ENCODE peak calls at places on chromosome 2, in nine cellular contexts. P is cardiac septum; S is amniotic stem cell; L is activated T-helper 1 cell treated with anti-CD3 and anti-CD28 coated beads, Interleukin-2, amount 50 U/mL, for 16 hours; J is cardiac muscle cell; E is activated CD4-positive, alpha-beta T cell treated with anti-CD3 and anti-CD28 coated beads for 4 hours; Z is fibroblast of pulmonary artery; T is pons; O is stimulated activated CD4-positive, alpha-beta T cell treated with anti-CD3 and anti-CD28 coated beads, Interleukin-1b, Interleukin-23, amount 100 ng/mL, for 24 hours. H is an unnamed sample.

GRCh38 chr2:222959358-222959757 is 92.6 kb upstream of the KCNE4 start:
- DNase-seq in P (no peak), S (peak), L (no peak), J (peak), E (no peak), Z (peak), T (no peak), O (no peak), H (peak)

GRCh38 chr2:168157926-168158325 is 89.5 kb downstream of the STK39 start:
- DNase-seq in P (no peak), S (no peak), L (no peak), J (peak), E (no peak), Z (peak), T (no peak), O (no peak), H (no peak)

GRCh38 chr2:68612765-68613519 is 30.4 kb upstream of the PROKR1 start:
- DNase-seq in P (no peak), S (no peak), L (no peak), J (no peak), E (no peak), Z (no peak), T (no peak), O (no peak), H (no peak)

GRCh38 chr2:98921062-98921461 is 15.0 kb downstream of the CRACDL start:
- DNase-seq in P (no peak), S (no peak), L (no peak), J (no peak), E (no peak), Z (no peak), T (no peak), O (no peak), H (no peak)

GRCh38 chr2:84906108-84906899 is 848 bp downstream of the TMSB10 start:
- DNase-seq in P (peak), S (no peak), L (no peak), J (no peak), E (peak), Z (no peak), T (no peak), O (no peak), H (no peak)

GRCh38 chr2:212953170-212953920 is 198.1 kb downstream of the IKZF2 start:
- DNase-seq in P (no peak), S (no peak), L (no peak), J (no peak), E (no peak), Z (no peak), T (no peak), O (no peak), H (no peak)

GRCh38 chr2:239370876-239371725 is 29.7 kb downstream of the HDAC4 start:
- DNase-seq in P (peak), S (no peak), L (no peak), J (no peak), E (no peak), Z (no peak), T (no peak), O (no peak), H (peak)

GRCh38 chr2:19346983-19347618 is 11.3 kb downstream of the OSR1 start:
- DNase-seq in P (no peak), S (no peak), L (no peak), J (no peak), E (no peak), Z (no peak), T (peak), O (no peak), H (no peak)

GRCh38 chr2:46236876-46237859 is 60.0 kb upstream of the EPAS1 start:
- DNase-seq in P (no peak), S (no peak), L (no peak), J (no peak), E (no peak), Z (no peak), T (no peak), O (no peak), H (no peak)

GRCh38 chr2:180573951-180574350 is 406.5 kb upstream of the UBE2E3 start:
- DNase-seq in P (no peak), S (peak), L (no peak), J (peak), E (no peak), Z (peak), T (no peak), O (no peak), H (no peak)

GRCh38 chr2:150517951-150518680 is 30.6 kb upstream of the RND3 start:
- DNase-seq in P (no peak), S (no peak), L (no peak), J (peak), E (no peak), Z (peak), T (no peak), O (no peak), H (no peak)

GRCh38 chr2:105502625-105503334 is 103.9 kb upstream of the FHL2 start:
- DNase-seq in P (no peak), S (no peak), L (no peak), J (no peak), E (no peak), Z (no peak), T (no peak), O (no peak), H (no peak)

GRCh38 chr2:109238580-109238979 is 109.6 kb downstream of the SH3RF3 start:
- DNase-seq in P (peak), S (no peak), L (no peak), J (peak), E (peak), Z (peak), T (peak), O (no peak), H (peak)

GRCh38 chr2:110948027-110948687 is 172.6 kb upstream of the BCL2L11 start:
- DNase-seq in P (no peak), S (no peak), L (no peak), J (peak), E (no peak), Z (peak), T (no peak), O (no peak), H (no peak)

GRCh38 chr2:74525717-74526648 is at the start of gene DQX1:
- DNase-seq in P (peak), S (no peak), L (no peak), J (peak), E (no peak), Z (no peak), T (peak), O (no peak), H (no peak)

GRCh38 chr2:62631160-62632085 is 74.1 kb upstream of the EHBP1 start:
- DNase-seq in P (no peak), S (no peak), L (no peak), J (no peak), E (no peak), Z (no peak), T (no peak), O (no peak), H (no peak)

GRCh38 chr2:113848758-113849460 is 41.0 kb upstream of the ACTR3 start:
- DNase-seq in P (no peak), S (no peak), L (no peak), J (no peak), E (no peak), Z (no peak), T (no peak), O (peak), H (no peak)

GRCh38 chr2:219578811-219579210 is 6.7 kb downstream of the INHA start:
- DNase-seq in P (no peak), S (no peak), L (no peak), J (peak), E (no peak), Z (peak), T (no peak), O (no peak), H (no peak)

GRCh38 chr2:216394888-216395287 is 17.4 kb upstream of the SMARCAL1 start:
- DNase-seq in P (no peak), S (no peak), L (no peak), J (no peak), E (no peak), Z (no peak), T (no peak), O (no peak), H (no peak)

GRCh38 chr2:182615036-182615435 is 101.0 kb upstream of the DNAJC10 start:
- DNase-seq in P (no peak), S (no peak), L (no peak), J (no peak), E (no peak), Z (no peak), T (no peak), O (no peak), H (no peak)

GRCh38 chr2:216015722-216016464 is 2.5 kb upstream of the MREG start:
- DNase-seq in P (no peak), S (no peak), L (no peak), J (no peak), E (peak), Z (no peak), T (no peak), O (no peak), H (no peak)

GRCh38 chr2:64338910-64339500 is 115.0 kb upstream of the LGALSL start:
- DNase-seq in P (no peak), S (no peak), L (no peak), J (no peak), E (no peak), Z (no peak), T (no peak), O (no peak), H (no peak)

GRCh38 chr2:217756375-217757107 is 246.3 kb downstream of the TNS1 start:
- DNase-seq in P (no peak), S (peak), L (peak), J (peak), E (peak), Z (peak), T (peak), O (peak), H (no peak)

GRCh38 chr2:230898016-230898415 is 27.0 kb downstream of the GPR55 start:
- DNase-seq in P (peak), S (no peak), L (no peak), J (no peak), E (no peak), Z (no peak), T (no peak), O (no peak), H (no peak)

GRCh38 chr2:160566717-160567116 is 73.1 kb upstream of the RBMS1 start:
- DNase-seq in P (no peak), S (no peak), L (no peak), J (peak), E (no peak), Z (peak), T (no peak), O (no peak), H (no peak)

GRCh38 chr2:131413148-131413747 is 49.3 kb upstream of the RAB6D start:
- DNase-seq in P (no peak), S (peak), L (no peak), J (peak), E (no peak), Z (peak), T (peak), O (peak), H (no peak)

GRCh38 chr2:54678719-54679118 is 44.7 kb upstream of the EML6 start:
- DNase-seq in P (no peak), S (no peak), L (no peak), J (no peak), E (no peak), Z (no peak), T (no peak), O (no peak), H (no peak)